ENCODE peak calls at places on chromosomes 11 and 22, in five cellular contexts. Z is NAMALWA, Y is T-cell, L is RPMI7951, T is foreskin keratinocyte. M is an unnamed sample.

GRCh38 chr11:46529086-46529905 is 64.5 kb downstream of the AMBRA1 start:
- DNase-seq in L (peak; percentile 44), Y (peak; percentile 62), T (peak; percentile 24), Z (peak; percentile 85), M (no peak)

GRCh38 chr11:78420796-78421209 is 3.2 kb upstream of the GAB2 start:
- DNase-seq in Z (peak; percentile 49), T (no peak), Y (no peak), L (peak; percentile 14), M (no peak)

GRCh38 chr11:66885469-66886316 is 28.8 kb downstream of the LRFN4 start:
- DNase-seq in Z (no peak), L (no peak), T (no peak), Y (no peak), M (no peak)

GRCh38 chr11:111691176-111691575 is 75.0 kb downstream of the PPP2R1B start:
- DNase-seq in Z (no peak), T (no peak), L (no peak), Y (no peak), M (no peak)

GRCh38 chr11:124108158-124108557 is 7.1 kb upstream of the VWA5A start:
- DNase-seq in T (peak; percentile 10), Y (no peak), Z (peak; percentile 34), L (peak; percentile 28), M (no peak)

GRCh38 chr11:128726464-128727139 is 32.7 kb downstream of the FLI1 start:
- DNase-seq in Y (peak; percentile 56), T (no peak), L (no peak), Z (peak; percentile 86), M (no peak)

GRCh38 chr11:101807521-101807920 is 107.3 kb upstream of the CEP126 start:
- DNase-seq in Z (no peak), L (no peak), Y (no peak), T (no peak), M (no peak)

GRCh38 chr11:28459912-28460311 is 351.7 kb downstream of the METTL15 start:
- DNase-seq in Y (no peak), T (no peak), Z (no peak), L (no peak), M (no peak)

GRCh38 chr22:48968201-48968959 is 859.3 kb downstream of the BRD1 start:
- DNase-seq in Y (no peak), Z (no peak), L (no peak), T (no peak), M (no peak)